ENCODE peak calls at places on chromosomes 2 and 18, in five cellular contexts. J is NCI-H1092 treated with DMSO at 0.1 percent for 48 hours; B is SK-MEL-5; M is posterior cingulate gyrus; E is stimulated activated CD4-positive, alpha-beta T cell treated with anti-CD3 and anti-CD28 coated beads, Interleukin-15, amount 100 ng/mL, for 24 hours. Q is an unnamed sample.

GRCh38 chr18:76814256-76814655 is 8.1 kb upstream of the ZNF236 start:
- DNase-seq in E (no peak), M (no peak), B (no peak), J (no peak), Q (no peak)

GRCh38 chr2:195507447-195508221 is 149.4 kb upstream of the SLC39A10 start:
- DNase-seq in M (no peak), E (no peak), J (no peak), B (no peak), Q (no peak)

GRCh38 chr18:10401489-10401888 is 52.9 kb upstream of the APCDD1 start:
- DNase-seq in J (no peak), E (no peak), B (no peak), M (no peak), Q (no peak)

GRCh38 chr2:72144746-72145657 is 2.7 kb downstream of the CYP26B1 start:
- DNase-seq in M (peak; percentile 87), J (peak; percentile 7), E (peak; percentile 30), B (peak; percentile 61), Q (peak; percentile 84)

GRCh38 chr2:162487816-162488215 is 143.9 kb downstream of the GCA start:
- DNase-seq in E (no peak), B (no peak), J (no peak), M (no peak), Q (no peak)

GRCh38 chr2:197248001-197248401 is 62.6 kb downstream of the ANKRD44 start:
- DNase-seq in E (no peak), M (no peak), J (no peak), B (peak; percentile 27), Q (no peak)

GRCh38 chr2:209334188-209335017 is 89.4 kb upstream of the MAP2 start:
- DNase-seq in B (peak; percentile 80), E (peak; percentile 49), M (peak; percentile 89), J (peak; percentile 62), Q (peak; percentile 73)

GRCh38 chr2:12173271-12173942 is 427.0 kb downstream of the LPIN1 start:
- DNase-seq in B (peak; percentile 36), E (no peak), M (no peak), J (no peak), Q (no peak)

GRCh38 chr18:59024829-59025228 is 114.9 kb upstream of the SEC11C start:
- DNase-seq in E (no peak), B (no peak), M (no peak), J (no peak), Q (no peak)

GRCh38 chr2:74391209-74391579 is 11.1 kb upstream of the DCTN1 start:
- DNase-seq in J (no peak), E (peak; percentile 13), M (no peak), B (peak; percentile 22), Q (peak; percentile 26)

GRCh38 chr2:38464971-38465788 is 88.1 kb upstream of the ATL2 start:
- DNase-seq in B (no peak), M (no peak), J (no peak), E (no peak), Q (no peak)

GRCh38 chr2:108330971-108331370 is 42.3 kb downstream of the SULT1C2 start:
- DNase-seq in E (no peak), B (no peak), M (no peak), J (no peak), Q (peak; percentile 10)

GRCh38 chr2:240235811-240236210 is 95.4 kb upstream of the OTOS start:
- DNase-seq in M (peak; percentile 48), J (no peak), B (no peak), E (no peak), Q (no peak)

GRCh38 chr2:74181739-74182138 is 3.1 kb upstream of the MOB1A start:
- DNase-seq in E (no peak), B (no peak), M (no peak), J (no peak), Q (peak; percentile 95)

GRCh38 chr2:207276248-207276647 is 110.5 kb upstream of the KLF7 start:
- DNase-seq in J (no peak), E (no peak), B (no peak), M (no peak), Q (no peak)